ENCODE peak calls at places on chromosomes 12 and 14, in nine cellular contexts. Y is upper lobe of right lung, J is pancreas, I is fibroblast of pulmonary artery, W is fibroblast of the aortic adventitia, V is AG10803, X is astrocyte, C is uterus, F is bronchial epithelial cell. Z is an unnamed sample.
A peak's percentile ranks its signal among the peaks of the same experiment; 100 is the strongest.

GRCh38 chr12:6044082-6044481 is 80.4 kb downstream of the VWF start:
- DNase-seq in Y (no peak), J (no peak), I (no peak), W (no peak), V (no peak), X (no peak), C (no peak), F (peak; percentile 64), Z (no peak)

GRCh38 chr14:93114068-93114710 is 1.5 kb downstream of the ITPK1 start:
- DNase-seq in Y (no peak), J (peak; percentile 30), I (no peak), W (no peak), V (no peak), X (no peak), C (no peak), F (peak; percentile 14), Z (no peak)

GRCh38 chr14:35384386-35385041 is 20.0 kb downstream of the NFKBIA start:
- DNase-seq in Y (no peak), J (no peak), I (peak; percentile 96), W (peak; percentile 98), V (peak; percentile 94), X (peak; percentile 95), C (peak; percentile 82), F (peak; percentile 50), Z (no peak)

GRCh38 chr14:69987416-69988144 is 108.4 kb downstream of the SMOC1 start:
- DNase-seq in Y (no peak), J (no peak), I (no peak), W (no peak), V (no peak), X (no peak), C (no peak), F (no peak), Z (no peak)

GRCh38 chr12:6039894-6040601 is 84.4 kb downstream of the VWF start:
- DNase-seq in Y (no peak), J (peak; percentile 53), I (peak; percentile 85), W (peak; percentile 85), V (peak; percentile 67), X (peak; percentile 34), C (peak; percentile 53), F (peak; percentile 59), Z (no peak)

GRCh38 chr14:51442513-51443175 is 202.6 kb downstream of the TMX1 start:
- DNase-seq in Y (no peak), J (no peak), I (peak; percentile 97), W (peak; percentile 99), V (peak; percentile 98), X (peak; percentile 98), C (peak; percentile 42), F (peak; percentile 98), Z (no peak)

GRCh38 chr12:122738561-122738960 is 7.9 kb upstream of the HCAR1 start:
- DNase-seq in Y (no peak), J (no peak), I (peak; percentile 4), W (no peak), V (no peak), X (peak; percentile 67), C (no peak), F (no peak), Z (no peak)

GRCh38 chr14:23102801-23103200 is 2.0 kb downstream of the CIROP start:
- DNase-seq in Y (no peak), J (no peak), I (no peak), W (no peak), V (no peak), X (no peak), C (no peak), F (no peak), Z (no peak)

GRCh38 chr14:74459289-74459946 is 33.4 kb upstream of the SYNDIG1L start:
- DNase-seq in Y (no peak), J (peak; percentile 23), I (peak; percentile 64), W (peak; percentile 56), V (peak; percentile 69), X (peak; percentile 23), C (no peak), F (peak; percentile 54), Z (no peak)

GRCh38 chr12:54370218-54370730 is 6.0 kb upstream of the GPR84 start:
- DNase-seq in Y (peak; percentile 88), J (peak; percentile 84), I (peak; percentile 84), W (peak; percentile 85), V (peak; percentile 81), X (peak; percentile 58), C (peak; percentile 86), F (peak; percentile 54), Z (no peak)

GRCh38 chr12:54369597-54370217 is 5.4 kb upstream of the GPR84 start:
- DNase-seq in Y (no peak), J (no peak), I (no peak), W (no peak), V (no peak), X (no peak), C (peak; percentile 57), F (no peak), Z (no peak)

GRCh38 chr12:54371328-54372112 is 7.2 kb upstream of the GPR84 start:
- DNase-seq in Y (no peak), J (peak; percentile 38), I (peak; percentile 65), W (peak; percentile 83), V (peak; percentile 54), X (no peak), C (peak; percentile 73), F (no peak), Z (no peak)

GRCh38 chr12:54368709-54369596 is 4.7 kb upstream of the GPR84 start:
- DNase-seq in Y (peak; percentile 93), J (peak; percentile 90), I (peak; percentile 92), W (peak; percentile 94), V (peak; percentile 83), X (peak; percentile 60), C (peak; percentile 93), F (peak; percentile 69), Z (peak; percentile 58)

DNA sequence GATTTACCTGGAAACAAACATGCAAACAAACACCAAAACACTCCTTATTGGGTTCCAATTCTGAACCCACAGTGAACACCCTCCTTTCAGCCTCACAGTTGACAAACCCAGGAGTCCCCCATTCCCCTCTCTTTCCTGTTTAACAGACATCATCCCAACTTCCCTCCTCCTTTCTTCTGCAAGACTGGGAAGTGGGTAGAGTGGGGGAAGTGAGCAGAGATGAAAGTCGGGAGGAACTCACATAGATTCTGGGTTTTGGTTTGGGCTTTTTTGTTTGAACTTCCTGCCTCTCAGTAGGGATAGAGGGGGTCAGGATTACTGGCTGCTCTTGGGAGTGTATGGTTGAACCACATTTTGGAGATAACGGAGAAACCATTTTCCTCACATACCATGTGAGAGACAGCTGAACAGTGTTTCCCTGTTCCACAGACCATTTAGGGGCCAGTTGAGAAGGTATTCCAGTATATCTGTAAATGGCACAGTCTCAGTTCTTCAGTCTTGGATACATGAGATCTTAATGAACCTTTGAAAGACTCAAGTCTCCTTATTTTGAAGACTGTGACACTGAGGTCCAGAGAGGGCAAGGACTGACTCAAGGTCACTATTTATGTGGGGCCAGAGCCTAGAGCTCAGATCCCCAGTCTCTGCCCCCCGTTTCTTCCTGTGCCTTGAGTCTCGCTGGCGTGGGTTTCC is 3.9 kb upstream of the GPR84 start:
- DNase-seq in Y (no peak), J (no peak), I (no peak), W (no peak), V (no peak), X (no peak), C (no peak), F (no peak), Z (no peak)
- H3K4me3 ChIP-seq in Y (peak overlapping the region; percentile 30), J (no peak overlapping the region), I (no peak overlapping the region), W (no peak overlapping the region), V (no peak overlapping the region), X (no peak overlapping the region), C (peak overlapping the region; percentile 37), F (no peak overlapping the region), Z (no peak overlapping the region)

GRCh38 chr12:96063046-96063445 is 27.7 kb upstream of the LTA4H start:
- DNase-seq in Y (no peak), J (no peak), I (peak; percentile 66), W (peak; percentile 40), V (peak; percentile 25), X (no peak), C (no peak), F (peak; percentile 35), Z (no peak)
- TF ChIP-seq CTCF in Y (no peak), J (no peak), I (peak; percentile 37), W (peak; percentile 17), V (peak; percentile 27), X (peak; percentile 16), C (no peak), F (no peak), Z (peak; percentile 10)

DNA sequence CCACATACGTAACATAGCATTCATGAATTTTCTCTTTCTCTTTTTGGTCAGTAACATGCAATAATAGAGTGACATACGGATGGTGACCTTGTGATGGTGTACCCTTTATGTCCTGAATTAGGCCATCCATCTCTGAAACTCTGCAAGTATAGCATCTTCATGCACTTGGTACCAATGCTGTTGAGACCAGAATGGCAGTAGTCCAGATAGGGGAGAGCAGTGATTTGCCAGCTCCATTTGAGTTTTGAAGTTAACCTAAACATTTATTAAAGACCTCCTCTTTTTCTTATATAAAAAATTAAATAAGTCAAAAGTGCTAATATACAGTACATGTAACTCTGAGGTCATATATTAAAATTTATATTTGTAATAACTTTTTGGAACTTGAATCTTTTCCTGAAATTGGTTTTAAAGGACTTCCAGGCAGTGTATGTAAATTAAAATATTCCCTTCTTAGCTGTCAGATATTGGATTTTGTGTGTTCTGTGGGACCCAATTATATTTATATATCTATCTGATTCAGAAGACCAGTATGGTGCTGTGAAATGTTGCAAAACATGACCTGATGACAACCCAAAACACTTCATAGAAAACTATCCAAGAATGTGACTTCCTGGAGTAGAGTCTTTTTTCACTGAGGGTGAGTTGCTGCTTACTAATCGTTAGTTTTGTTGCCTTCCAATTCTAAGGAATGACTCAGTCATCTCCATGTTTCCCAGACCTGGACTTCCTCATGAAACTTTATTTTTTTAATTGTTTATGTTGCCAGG is 3.5 kb downstream of the ELK3 start:
- DNase-seq in Y (no peak), J (no peak), I (peak; percentile 93), W (peak; percentile 95), V (peak; percentile 96), X (peak; percentile 97), C (no peak), F (peak; percentile 99), Z (no peak)
- H3K4me3 ChIP-seq in Y (no peak overlapping the region), J (no peak overlapping the region), I (no peak overlapping the region), W (no peak overlapping the region), V (no peak overlapping the region), X (peak overlapping the region; percentile 94), C (no peak overlapping the region), F (no peak overlapping the region), Z (no peak overlapping the region)

GRCh38 chr12:2997989-2998670 is 38.9 kb downstream of the TEAD4 start:
- DNase-seq in Y (no peak), J (no peak), I (no peak), W (peak; percentile 28), V (peak; percentile 41), X (peak; percentile 12), C (peak; percentile 37), F (no peak), Z (no peak)

GRCh38 chr12:2998789-2999264 is 39.6 kb downstream of the TEAD4 start:
- DNase-seq in Y (no peak), J (peak; percentile 58), I (peak; percentile 81), W (peak; percentile 67), V (peak; percentile 58), X (peak; percentile 81), C (peak; percentile 86), F (no peak), Z (no peak)

GRCh38 chr12:3002636-3003035 is 43.4 kb downstream of the TEAD4 start:
- DNase-seq in Y (no peak), J (no peak), I (no peak), W (no peak), V (no peak), X (no peak), C (no peak), F (peak; percentile 67), Z (no peak)

GRCh38 chr12:2999265-2999841 is 40.2 kb downstream of the TEAD4 start:
- DNase-seq in Y (no peak), J (peak; percentile 90), I (no peak), W (no peak), V (no peak), X (no peak), C (peak; percentile 48), F (no peak), Z (no peak)

GRCh38 chr12:3000548-3001275 is 41.5 kb downstream of the TEAD4 start:
- DNase-seq in Y (no peak), J (peak; percentile 46), I (no peak), W (no peak), V (no peak), X (no peak), C (no peak), F (no peak), Z (no peak)
- TF ChIP-seq CTCF in Y (no peak), J (no peak), I (no peak), W (no peak), V (no peak), X (peak; percentile 18), C (no peak), F (peak; percentile 11), Z (peak; percentile 37)

Z was measured in GM12864.